ENCODE peak calls at places on chromosomes 2 and 18, in five cellular contexts. U is upper lobe of left lung, Y is K562, F is HepG2, O is HCT116. R is an unnamed sample.

GRCh38 chr2:172440795-172441194 is 13.4 kb downstream of the ITGA6 start:
- ATAC-seq in U (no peak), O (no peak), Y (no peak), F (no peak), R (no peak)

GRCh38 chr2:157905092-157905491 is 29.0 kb upstream of the ACVR1 start:
- ATAC-seq in U (no peak), O (no peak), Y (no peak), F (peak; percentile 73), R (no peak)

GRCh38 chr2:226956659-226957058 is 120.8 kb downstream of the RHBDD1 start:
- ATAC-seq in O (no peak), F (peak; percentile 99), Y (no peak), U (no peak), R (no peak)

GRCh38 chr2:69779258-69779989 is 37.5 kb downstream of the ANXA4 start:
- ATAC-seq in F (peak; percentile 8), Y (peak; percentile 76), O (peak; percentile 95), U (no peak), R (no peak)

GRCh38 chr2:122203523-122203922 is 448.1 kb downstream of the TSN start:
- ATAC-seq in U (no peak), Y (no peak), F (no peak), O (no peak), R (no peak)

GRCh38 chr2:23207871-23208270 is 177.1 kb upstream of the KLHL29 start:
- ATAC-seq in O (no peak), Y (no peak), F (no peak), U (no peak), R (no peak)

GRCh38 chr18:39942702-39943101 is 2012.3 kb upstream of the PIK3C3 start:
- ATAC-seq in Y (no peak), F (no peak), U (no peak), O (no peak), R (no peak)

GRCh38 chr2:1968222-1968987 is 224.1 kb upstream of the PXDN start:
- ATAC-seq in O (no peak), U (peak; percentile 12), F (no peak), Y (no peak), R (no peak)

GRCh38 chr2:127235082-127235702 is 15.1 kb upstream of the CYP27C1 start:
- ATAC-seq in U (no peak), Y (no peak), F (no peak), O (no peak), R (no peak)

DNA sequence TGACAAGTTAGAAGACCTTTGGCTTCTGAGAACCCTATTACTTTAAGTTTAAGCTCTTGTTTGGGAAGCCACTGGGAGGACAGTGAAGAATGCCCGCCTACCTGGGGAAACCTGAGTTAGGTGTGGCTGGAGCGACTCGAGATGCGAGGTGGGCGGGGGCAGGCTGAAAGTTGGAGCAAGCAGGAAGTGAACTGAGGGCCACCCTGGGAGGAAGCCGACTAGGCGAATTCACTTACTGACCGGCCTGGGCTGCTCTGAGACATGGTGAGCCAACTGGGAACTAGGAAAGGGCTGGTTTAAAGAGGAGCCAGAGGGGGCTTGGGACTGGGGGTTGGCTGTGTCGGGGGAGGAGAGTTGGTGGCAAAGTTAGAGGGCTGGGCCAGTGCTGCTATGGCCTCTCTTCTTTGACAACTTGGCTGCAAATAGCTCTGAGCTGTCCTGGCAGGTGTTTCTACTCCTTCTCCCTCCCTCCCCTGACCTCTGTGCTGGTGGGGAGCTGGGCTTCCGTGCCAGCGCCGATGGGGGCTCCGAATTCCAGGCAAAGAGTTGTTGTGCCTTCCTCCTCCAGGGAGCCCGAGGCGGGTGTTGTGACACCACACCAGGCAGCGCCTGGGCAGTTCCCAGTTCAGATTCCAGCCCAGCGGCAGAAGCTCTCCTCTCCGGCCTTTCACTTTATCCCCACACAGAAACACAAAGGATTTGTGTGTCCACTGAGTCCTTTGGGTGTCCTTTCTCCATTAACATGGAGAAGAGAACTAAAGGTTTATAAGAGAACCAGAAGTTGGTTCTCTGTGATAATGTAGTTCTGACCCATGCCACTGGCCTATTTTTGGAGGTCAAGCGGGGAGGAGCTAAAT is at the start of gene VAMP8:
- ATAC-seq in U (peak; percentile 88), Y (peak; percentile 84), F (peak; percentile 86), O (peak; percentile 98), R (peak; percentile 53)
- TF ChIP-seq POLR2AphosphoS5 in U (no peak), Y (peak; percentile 50), F (peak; percentile 78), O (peak; percentile 82), R (no peak)

DNA sequence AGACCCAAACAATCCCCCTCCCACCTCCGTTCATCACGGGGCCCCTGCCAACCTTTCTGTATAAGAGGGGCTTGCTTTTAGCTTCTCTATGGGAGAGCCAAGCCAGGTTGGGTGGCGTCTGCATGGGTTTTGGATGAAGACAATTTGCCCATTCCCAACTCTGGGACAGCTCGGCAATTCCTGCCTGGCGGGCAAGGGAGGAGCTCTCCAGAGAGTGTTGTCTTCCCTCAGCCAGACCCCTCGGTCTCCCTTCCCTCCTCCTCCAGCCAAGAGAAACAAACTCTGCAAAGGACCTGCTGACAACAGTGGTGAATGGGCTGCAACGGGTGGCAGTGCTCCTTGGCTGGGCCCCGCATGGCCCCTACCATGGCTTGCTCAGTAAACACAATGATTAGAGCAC is 267.2 kb upstream of the HDAC4 start:
- ATAC-seq in O (no peak), U (no peak), Y (no peak), F (no peak), R (no peak)
- TF ChIP-seq POLR2AphosphoS5 in O (no peak), U (no peak), Y (no peak), F (no peak), R (no peak)

DNA sequence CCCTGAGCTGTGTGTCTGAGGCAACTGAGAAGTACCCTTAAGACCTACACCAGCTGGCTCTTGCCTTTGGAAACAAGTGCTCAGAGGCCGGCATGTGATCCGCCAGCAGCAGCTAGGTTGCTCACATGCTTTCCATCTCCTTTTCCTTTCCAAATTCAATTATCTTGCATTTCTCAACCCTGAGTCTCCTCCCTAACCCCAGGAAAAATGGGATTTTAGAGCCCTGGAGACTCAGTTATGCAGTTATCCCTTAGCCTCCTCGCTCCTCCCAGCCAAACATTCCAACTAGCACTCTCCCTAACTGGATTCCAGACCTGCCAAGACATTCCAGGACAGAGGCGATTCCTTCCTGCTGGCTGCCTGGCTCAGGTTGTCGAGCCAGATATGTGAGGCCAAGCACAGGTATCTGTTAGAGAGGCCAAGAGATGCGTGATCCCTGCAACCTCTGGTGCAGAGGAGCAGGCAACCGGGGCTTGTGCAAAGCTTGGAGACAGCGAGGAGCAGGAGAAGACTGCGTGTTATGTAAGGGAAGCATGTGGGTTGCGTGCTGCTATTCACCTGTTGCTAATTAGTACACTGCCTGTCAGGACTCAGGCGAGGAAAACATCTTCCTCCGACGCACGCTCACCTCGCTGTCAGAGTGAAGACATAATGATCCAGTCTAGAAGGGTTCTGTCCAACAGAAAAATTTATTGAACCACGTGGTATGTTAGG is 102.7 kb downstream of the HNRNPLL start:
- ATAC-seq in Y (no peak), O (no peak), U (no peak), F (no peak), R (peak; percentile 77)
- TF ChIP-seq POLR2AphosphoS5 in Y (no peak), O (no peak), U (no peak), F (no peak), R (peak; percentile 14)

DNA sequence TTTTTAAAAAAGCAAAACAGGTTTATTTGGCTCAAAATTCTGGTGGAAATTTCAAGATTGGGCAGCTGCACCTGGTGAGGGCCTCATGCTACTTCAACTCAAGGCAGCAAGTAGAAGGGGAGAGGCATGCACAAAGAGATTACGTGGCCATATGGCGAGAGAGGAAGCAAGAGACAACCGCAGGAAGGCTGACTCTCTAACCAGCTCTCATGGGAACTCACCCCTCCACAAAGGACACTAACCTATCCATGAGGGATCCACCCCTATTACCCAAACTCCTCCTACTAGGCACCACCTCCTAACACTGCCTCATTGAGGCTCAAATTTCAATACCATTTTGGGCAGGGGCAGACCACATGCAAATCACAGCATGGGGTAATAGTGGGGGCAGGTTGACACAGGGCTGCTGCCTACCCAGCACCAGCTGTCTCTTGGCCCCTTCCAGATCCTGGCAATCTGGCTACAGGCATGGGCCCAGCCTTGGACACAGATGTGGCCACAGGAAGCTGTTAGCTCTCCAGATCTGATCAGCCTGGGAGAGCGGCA is 2.0 kb upstream of the CAPN10 start:
- ATAC-seq in F (peak; percentile 1), U (no peak), Y (peak; percentile 82), O (no peak), R (no peak)
- TF ChIP-seq POLR2AphosphoS5 in F (no peak), U (no peak), Y (peak; percentile 37), O (no peak), R (no peak)

DNA sequence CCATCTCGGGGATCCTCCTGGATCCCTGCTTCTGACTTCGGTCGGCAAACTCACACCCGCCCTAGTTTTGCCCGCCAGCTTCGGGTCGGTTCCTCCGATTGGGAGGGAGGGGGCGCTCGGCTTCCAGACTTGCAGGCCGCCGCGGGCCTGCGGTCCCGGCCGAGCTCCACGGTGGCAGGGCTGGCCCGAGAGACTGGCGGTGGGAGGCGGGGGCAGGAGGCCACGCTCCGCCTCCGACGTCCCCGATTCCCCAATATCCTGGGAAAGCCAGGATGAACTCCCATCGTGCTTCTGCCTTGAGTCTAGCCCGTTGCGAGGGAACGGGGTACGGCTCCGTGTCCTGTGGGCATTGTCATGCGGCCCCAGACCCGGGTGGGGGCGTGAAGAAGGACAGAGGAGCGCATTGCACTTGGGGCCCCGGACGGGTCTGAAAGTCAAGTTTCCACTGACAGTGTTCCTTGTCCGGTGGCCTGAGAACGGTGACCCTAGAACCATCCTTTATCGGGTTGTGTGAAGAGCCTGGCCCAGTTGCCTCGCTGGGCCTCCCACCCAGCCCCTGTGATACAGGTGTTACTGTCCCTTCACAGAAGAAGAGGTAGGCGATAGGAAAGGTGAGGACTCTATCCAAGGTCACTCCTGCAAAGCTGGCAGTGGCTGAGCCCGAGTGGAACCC is 2.4 kb upstream of the INHBB start:
- ATAC-seq in Y (peak; percentile 94), F (peak; percentile 89), U (peak; percentile 79), O (peak; percentile 88), R (peak; percentile 75)
- TF ChIP-seq POLR2AphosphoS5 in Y (no peak), F (no peak), U (no peak), O (no peak), R (peak; percentile 26)

DNA sequence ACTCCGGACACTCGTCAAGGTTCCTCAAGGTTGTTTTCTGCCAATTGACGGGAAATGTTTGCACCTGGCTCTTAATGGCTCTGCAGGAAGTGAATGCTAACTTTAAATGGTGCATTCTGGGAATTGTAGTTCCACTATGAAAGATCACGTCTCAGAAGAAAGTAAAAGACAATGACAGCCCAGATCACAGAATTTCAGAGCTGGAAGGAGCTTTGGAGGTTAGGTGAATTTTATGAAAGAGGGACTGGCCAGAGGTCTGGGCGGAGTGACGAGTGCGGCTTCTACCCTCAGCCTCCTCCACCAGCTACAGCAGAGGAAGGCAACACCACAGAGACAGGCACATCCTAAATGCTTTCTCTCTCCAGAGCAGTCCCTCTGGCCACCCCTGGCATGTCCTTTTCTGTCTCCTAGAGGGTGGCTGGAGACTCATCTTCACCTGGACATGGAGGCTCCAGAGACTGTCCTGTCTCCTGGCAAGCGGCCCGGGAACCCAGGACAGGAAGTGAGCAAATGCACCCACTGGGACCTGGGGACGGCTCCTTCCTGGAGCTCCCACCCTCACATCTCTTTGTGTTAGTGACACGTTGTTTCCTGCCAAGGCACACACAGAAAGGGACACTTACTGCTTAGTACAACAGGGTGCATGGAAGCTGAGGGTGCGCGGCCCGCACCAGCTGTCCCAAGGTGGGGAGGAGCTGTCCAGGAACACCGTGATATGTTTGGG is 19.4 kb downstream of the THAP4 start:
- ATAC-seq in Y (peak; percentile 75), F (no peak), U (peak; percentile 32), O (peak; percentile 48), R (no peak)
- TF ChIP-seq POLR2AphosphoS5 in Y (no peak), F (no peak), U (peak; percentile 34), O (no peak), R (no peak)